ENCODE peak calls at places on chromosome 19, in nine cellular contexts. R is breast epithelium, H is astrocyte of the cerebellum, J is K562, U is fibroblast of villous mesenchyme, F is choroid plexus epithelial cell, X is heart right ventricle, K is ovary, C is esophagus squamous epithelium. S is an unnamed sample.

GRCh38 chr19:33677745-33678426 is 56.1 kb downstream of the CHST8 start:
- DNase-seq in C (no peak), R (no peak), F (no peak), K (no peak), J (peak; percentile 30), H (no peak), U (no peak), X (no peak), S (no peak)

GRCh38 chr19:4062576-4063368 is 3.9 kb downstream of the ZBTB7A start:
- DNase-seq in R (no peak), J (no peak), F (no peak), K (peak; percentile 35), X (no peak), H (no peak), C (no peak), U (no peak), S (no peak)

GRCh38 chr19:14030997-14031718 is 404 bp upstream of the IL27RA start:
- DNase-seq in K (no peak), J (no peak), U (no peak), C (no peak), X (no peak), F (no peak), R (no peak), H (no peak), S (no peak)

GRCh38 chr19:45117167-45117594 is 24.2 kb downstream of the PPP1R37 start:
- DNase-seq in X (no peak), F (peak; percentile 26), C (no peak), U (peak; percentile 46), R (no peak), J (peak; percentile 51), H (no peak), K (no peak), S (no peak)

GRCh38 chr19:45693168-45693788 is 812 bp downstream of the QPCTL start:
- DNase-seq in R (peak; percentile 80), C (peak; percentile 21), J (peak; percentile 76), U (peak; percentile 69), F (peak; percentile 74), H (peak; percentile 28), X (peak; percentile 83), K (peak; percentile 81), S (no peak)

GRCh38 chr19:45391346-45391745 is 13.5 kb downstream of the PPP1R13L start:
- DNase-seq in C (no peak), R (no peak), F (peak; percentile 44), J (peak; percentile 24), H (no peak), U (peak; percentile 14), K (no peak), X (no peak), S (no peak)

GRCh38 chr19:33392341-33393285 is 19.1 kb downstream of the CEBPG start:
- DNase-seq in R (peak; percentile 49), F (no peak), K (peak; percentile 29), U (no peak), J (peak; percentile 41), H (no peak), C (no peak), X (no peak), S (no peak)

GRCh38 chr19:50646074-50646807 is 3.0 kb upstream of the C19orf81 start:
- DNase-seq in H (no peak), F (peak; percentile 44), U (peak; percentile 32), C (no peak), R (no peak), X (no peak), K (no peak), J (peak; percentile 55), S (peak; percentile 18)

GRCh38 chr19:51777570-51778460 is 16.8 kb downstream of the FPR2 start:
- DNase-seq in R (no peak), C (no peak), H (peak; percentile 81), F (peak; percentile 97), J (peak; percentile 68), X (peak; percentile 78), K (peak; percentile 82), U (peak; percentile 96), S (peak; percentile 32)

GRCh38 chr19:48271531-48272151 is 1.8 kb downstream of the ZNF114 start:
- DNase-seq in R (no peak), J (no peak), U (peak; percentile 67), F (peak; percentile 45), X (peak; percentile 40), K (no peak), C (no peak), H (no peak), S (no peak)

GRCh38 chr19:31354316-31354715 is 5.1 kb upstream of the TSHZ3 start:
- DNase-seq in X (no peak), F (no peak), C (no peak), K (no peak), H (no peak), J (no peak), U (no peak), R (no peak), S (no peak)

GRCh38 chr19:32928806-32929205 is 43.0 kb downstream of the CEP89 start:
- DNase-seq in U (no peak), F (peak; percentile 7), C (no peak), K (no peak), J (no peak), H (no peak), X (no peak), R (no peak), S (no peak)

GRCh38 chr19:46955114-46955812 is 64.4 kb upstream of the NPAS1 start:
- DNase-seq in U (peak; percentile 69), K (no peak), C (no peak), X (no peak), F (peak; percentile 66), H (no peak), J (peak; percentile 38), R (no peak), S (no peak)

GRCh38 chr19:16605552-16605951 is 22.5 kb downstream of the MED26 start:
- DNase-seq in F (no peak), X (no peak), C (no peak), J (no peak), U (no peak), R (no peak), K (no peak), H (no peak), S (no peak)
- TF ChIP-seq CTCF in F (peak; percentile 22), X (peak; percentile 22), C (no peak), J (no peak), U (no peak), R (no peak), K (no peak), H (no peak), S (no peak)

GRCh38 chr19:36031308-36031707 is 1.4 kb downstream of the CLIP3 start:
- DNase-seq in R (no peak), K (no peak), F (no peak), H (no peak), X (no peak), U (no peak), J (no peak), C (no peak), S (no peak)
- TF ChIP-seq CTCF in R (no peak), K (no peak), F (no peak), H (no peak), X (no peak), U (no peak), J (no peak), C (no peak), S (no peak)

GRCh38 chr19:55461974-55462628 is 659 bp upstream of the ISOC2 start:
- DNase-seq in J (peak; percentile 76), R (no peak), H (no peak), C (no peak), K (no peak), X (no peak), U (no peak), F (peak; percentile 56), S (no peak)

GRCh38 chr19:55462722-55463121 is 1.3 kb upstream of the ISOC2 start:
- DNase-seq in C (no peak), X (no peak), J (no peak), H (no peak), F (no peak), K (no peak), R (no peak), U (no peak), S (no peak)

GRCh38 chr19:55459950-55460657 is 1.3 kb downstream of the ISOC2 start:
- DNase-seq in J (no peak), X (no peak), K (no peak), H (no peak), F (peak; percentile 53), R (no peak), C (no peak), U (peak; percentile 75), S (no peak)

GRCh38 chr19:55460670-55461258 is 678 bp downstream of the ISOC2 start:
- DNase-seq in U (peak; percentile 91), H (no peak), K (peak; percentile 91), C (no peak), R (peak; percentile 82), F (peak; percentile 86), X (peak; percentile 90), J (peak; percentile 87), S (no peak)

GRCh38 chr19:55461259-55461973 is at the start of gene ISOC2:
- DNase-seq in K (peak; percentile 100), U (peak; percentile 100), C (peak; percentile 100), R (peak; percentile 100), F (peak; percentile 100), X (peak; percentile 100), J (peak; percentile 95), H (peak; percentile 99), S (peak; percentile 95)
- TF ChIP-seq CTCF in K (no peak), U (no peak), C (no peak), R (no peak), F (peak; percentile 4), X (no peak), J (no peak), H (no peak), S (no peak)

GRCh38 chr19:38320969-38321339 is 1.3 kb downstream of the KCNK6 start:
- DNase-seq in K (peak; percentile 41), R (no peak), F (no peak), H (no peak), X (no peak), C (no peak), J (no peak), U (no peak), S (no peak)
- TF ChIP-seq CTCF in K (no peak), R (no peak), F (no peak), H (no peak), X (no peak), C (no peak), J (no peak), U (no peak), S (no peak)